ENCODE peak calls at places on chromosome 12, in seven cellular contexts. I is ureter, P is fibroblast of the aortic adventitia, L is AG10803, W is GM06990, O is ACHN, A is osteocyte. K is an unnamed sample.

GRCh38 chr12:1769809-1770494 is 50.4 kb upstream of the LRTM2 start:
- DNase-seq in P (no peak), O (no peak), L (no peak), W (no peak), I (no peak), A (no peak), K (no peak)

GRCh38 chr12:94832780-94833760 is 170.4 kb downstream of the NDUFA12 start:
- DNase-seq in I (no peak), O (no peak), A (no peak), L (no peak), W (no peak), P (peak; percentile 70), K (no peak)

GRCh38 chr12:15855646-15856045 is 26.5 kb upstream of the STRAP start:
- DNase-seq in O (peak; percentile 38), A (no peak), P (peak; percentile 53), W (no peak), L (peak; percentile 48), I (no peak), K (no peak)

GRCh38 chr12:52634266-52635056 is 16.1 kb upstream of the KRT73 start:
- DNase-seq in L (no peak), P (no peak), W (no peak), A (peak; percentile 71), O (no peak), I (peak; percentile 53), K (peak; percentile 72)

GRCh38 chr12:60191676-60192359 is 596.0 kb downstream of the SLC16A7 start:
- DNase-seq in A (no peak), P (peak; percentile 65), L (peak; percentile 41), W (no peak), O (peak; percentile 34), I (no peak), K (no peak)

GRCh38 chr12:26723379-26724308 is 109.3 kb downstream of the ITPR2 start:
- DNase-seq in L (peak; percentile 58), O (peak; percentile 61), I (no peak), A (no peak), P (peak; percentile 91), W (no peak), K (no peak)

GRCh38 chr12:90569685-90570084 is 385.3 kb downstream of the CCER1 start:
- DNase-seq in O (no peak), A (no peak), P (no peak), L (no peak), W (no peak), I (no peak), K (no peak)

GRCh38 chr12:122963928-122964240 is 2.4 kb downstream of the ABCB9 start:
- DNase-seq in O (no peak), L (no peak), I (no peak), A (no peak), W (no peak), P (peak; percentile 39), K (peak; percentile 67)

GRCh38 chr12:95522692-95523091 is 28.6 kb downstream of the USP44 start:
- DNase-seq in W (no peak), O (no peak), P (no peak), I (no peak), A (no peak), L (no peak), K (no peak)

GRCh38 chr12:92253301-92253700 is 107.7 kb upstream of the BTG1 start:
- DNase-seq in A (no peak), W (no peak), P (no peak), O (no peak), L (no peak), I (no peak), K (no peak)

GRCh38 chr12:92898755-92899154 is 30.3 kb downstream of the EEA1 start:
- DNase-seq in W (no peak), A (no peak), P (peak; percentile 60), O (peak; percentile 75), L (peak; percentile 31), I (no peak), K (no peak)

GRCh38 chr12:109743076-109743910 is 29.7 kb downstream of the FAM222A start:
- DNase-seq in I (no peak), P (no peak), W (no peak), L (no peak), O (no peak), A (no peak), K (peak; percentile 10)

GRCh38 chr12:74185360-74185759 is 352.3 kb upstream of the ATXN7L3B start:
- DNase-seq in L (no peak), W (no peak), A (no peak), O (no peak), I (no peak), P (no peak), K (no peak)

GRCh38 chr12:18470251-18470650 is 208.9 kb downstream of the PIK3C2G start:
- DNase-seq in O (no peak), W (no peak), L (no peak), P (no peak), I (no peak), A (no peak), K (no peak)

GRCh38 chr12:52506858-52507715 is 13.1 kb downstream of the KRT5 start:
- DNase-seq in L (peak; percentile 81), W (no peak), P (peak; percentile 70), A (no peak), O (peak; percentile 63), I (no peak), K (no peak)

GRCh38 chr12:132295101-132295526 is 34.3 kb downstream of the GALNT9 start:
- DNase-seq in A (no peak), W (no peak), L (no peak), O (no peak), P (no peak), I (no peak), K (peak; percentile 14)

GRCh38 chr12:113727651-113728061 is 238.5 kb downstream of the RBM19 start:
- DNase-seq in W (no peak), I (no peak), P (peak; percentile 78), O (no peak), A (no peak), L (peak; percentile 74), K (no peak)

GRCh38 chr12:55724226-55724939 is 4.2 kb downstream of the RDH5 start:
- DNase-seq in A (no peak), O (peak; percentile 82), I (no peak), W (no peak), P (peak; percentile 76), L (peak; percentile 70), K (peak; percentile 76)

GRCh38 chr12:32496946-32497345 is 97.6 kb downstream of the FGD4 start:
- DNase-seq in I (no peak), L (no peak), A (no peak), O (no peak), W (no peak), P (no peak), K (no peak)

GRCh38 chr12:101855364-101855884 is 22.0 kb upstream of the DRAM1 start:
- DNase-seq in I (no peak), A (no peak), W (no peak), P (peak; percentile 63), L (peak; percentile 66), O (no peak), K (no peak)

GRCh38 chr12:79374543-79374942 is 316.2 kb downstream of the PAWR start:
- DNase-seq in W (no peak), L (peak; percentile 4), A (no peak), I (no peak), P (no peak), O (no peak), K (no peak)

GRCh38 chr12:52633383-52633782 is 15.0 kb upstream of the KRT73 start:
- DNase-seq in A (peak; percentile 57), W (no peak), L (no peak), I (peak; percentile 26), O (no peak), P (no peak), K (no peak)

GRCh38 chr12:105754313-105754712 is 384.4 kb downstream of the NUAK1 start:
- DNase-seq in A (no peak), O (no peak), P (no peak), I (no peak), L (no peak), W (no peak), K (no peak)

GRCh38 chr12:124297856-124298255 is 3.0 kb downstream of the RFLNA start:
- DNase-seq in A (no peak), W (no peak), P (no peak), O (no peak), I (no peak), L (no peak), K (no peak)

GRCh38 chr12:24393105-24393504 is 443.6 kb upstream of the SOX5 start:
- DNase-seq in L (no peak), W (no peak), P (no peak), O (no peak), A (no peak), I (no peak), K (no peak)

GRCh38 chr12:29073631-29074239 is 75.3 kb upstream of the FAR2 start:
- DNase-seq in L (peak; percentile 48), P (peak; percentile 74), I (no peak), A (no peak), O (peak; percentile 60), W (no peak), K (no peak)

GRCh38 chr12:88946377-88946997 is 366.2 kb upstream of the KITLG start:
- DNase-seq in O (no peak), A (no peak), I (no peak), L (peak; percentile 98), P (peak; percentile 90), W (peak; percentile 11), K (no peak)

GRCh38 chr12:71472441-71472911 is 32.9 kb downstream of the LGR5 start:
- DNase-seq in L (peak; percentile 66), O (no peak), A (no peak), I (no peak), W (no peak), P (peak; percentile 39), K (no peak)